ENCODE peak calls at places on chromosomes 1 and 21, in ten cellular contexts. C, I, M, S, L, H, A, N, O and D are unnamed samples.
A peak's percentile ranks its signal among the peaks of the same experiment; 100 is the strongest.

GRCh38 chr21:24955275-24955961 is 651.9 kb downstream of the MRPL39 start:
- ATAC-seq in N (no peak), S (no peak), C (no peak), A (no peak), O (no peak), M (no peak), I (no peak), H (no peak), L (no peak), D (no peak)

GRCh38 chr1:42689912-42690311 is 7.7 kb downstream of the YBX1 start:
- ATAC-seq in C (no peak), L (no peak), N (peak; percentile 30), M (no peak), O (no peak), A (no peak), S (no peak), H (no peak), I (peak; percentile 28), D (no peak)

GRCh38 chr1:108583757-108584156 is 23.9 kb downstream of the EEIG2 start:
- ATAC-seq in O (no peak), N (no peak), I (no peak), M (no peak), L (no peak), A (no peak), C (no peak), H (no peak), S (no peak), D (peak; percentile 62)

GRCh38 chr1:68057050-68057449 is 6.6 kb upstream of the DIRAS3 start:
- ATAC-seq in O (no peak), L (no peak), C (no peak), M (no peak), H (no peak), A (no peak), I (no peak), S (no peak), N (no peak), D (no peak)

GRCh38 chr1:109630081-109630880 is 10.6 kb downstream of the AMPD2 start:
- ATAC-seq in M (no peak), L (no peak), A (no peak), N (no peak), I (no peak), C (no peak), S (no peak), O (no peak), H (no peak), D (no peak)

GRCh38 chr1:36207339-36207738 is 16.9 kb upstream of the THRAP3 start:
- ATAC-seq in N (no peak), M (peak; percentile 89), H (no peak), O (no peak), L (peak; percentile 76), S (peak; percentile 15), A (no peak), C (no peak), I (peak; percentile 66), D (peak; percentile 73)

GRCh38 chr1:102047724-102048123 is 51.0 kb upstream of the OLFM3 start:
- ATAC-seq in S (no peak), O (no peak), H (no peak), N (no peak), L (no peak), A (no peak), C (no peak), M (no peak), I (peak; percentile 81), D (no peak)

GRCh38 chr21:31879251-31879650 is 6.4 kb downstream of the HUNK start:
- ATAC-seq in A (no peak), M (no peak), H (no peak), L (peak; percentile 33), N (peak; percentile 33), C (no peak), O (peak; percentile 80), I (peak; percentile 58), S (no peak), D (no peak)

GRCh38 chr21:34580181-34580700 is 34.7 kb downstream of the RCAN1 start:
- ATAC-seq in S (peak; percentile 66), H (no peak), N (peak; percentile 79), C (no peak), A (no peak), M (no peak), I (no peak), O (peak; percentile 82), L (peak; percentile 79), D (peak; percentile 41)

GRCh38 chr1:15757575-15758401 is 807 bp upstream of the FBLIM1 start:
- ATAC-seq in S (no peak), L (no peak), O (no peak), N (peak; percentile 17), I (peak; percentile 5), M (peak; percentile 0), C (peak; percentile 50), A (peak; percentile 21), H (no peak), D (no peak)

GRCh38 chr1:247430430-247430829 is 14.5 kb downstream of the NLRP3 start:
- ATAC-seq in I (no peak), M (no peak), S (no peak), H (no peak), A (no peak), L (no peak), O (no peak), C (no peak), N (no peak), D (no peak)

GRCh38 chr1:227790868-227791267 is 24.6 kb upstream of the PRSS38 start:
- ATAC-seq in C (no peak), O (no peak), N (no peak), M (no peak), H (no peak), S (no peak), A (no peak), I (no peak), L (no peak), D (no peak)

GRCh38 chr1:227792216-227793078 is 23.0 kb upstream of the PRSS38 start:
- ATAC-seq in I (no peak), S (no peak), A (no peak), M (no peak), O (no peak), C (no peak), L (no peak), N (no peak), H (no peak), D (no peak)

GRCh38 chr1:227789881-227790400 is 25.5 kb upstream of the PRSS38 start:
- ATAC-seq in H (no peak), C (no peak), A (no peak), O (no peak), M (no peak), N (no peak), I (no peak), L (no peak), S (no peak), D (no peak)

GRCh38 chr1:227793079-227793947 is 22.2 kb upstream of the PRSS38 start:
- ATAC-seq in L (no peak), N (no peak), H (no peak), S (no peak), C (peak; percentile 4), I (no peak), A (no peak), M (no peak), O (no peak), D (no peak)

GRCh38 chr1:227791425-227792090 is 23.9 kb upstream of the PRSS38 start:
- ATAC-seq in N (no peak), A (no peak), H (no peak), S (no peak), I (no peak), C (no peak), M (no peak), O (no peak), L (no peak), D (no peak)
- H3K27ac ChIP-seq in N (no peak overlapping the region), A (no peak overlapping the region), H (no peak overlapping the region), S (no peak overlapping the region), I (no peak overlapping the region), C (no peak overlapping the region), M (no peak overlapping the region), O (no peak overlapping the region), L (no peak overlapping the region), D (no peak overlapping the region)

GRCh38 chr1:2529776-2530500 is at the start of gene HES5:
- ATAC-seq in S (no peak), C (no peak), H (no peak), O (no peak), M (no peak), I (peak; percentile 4), A (no peak), L (no peak), N (no peak), D (no peak)

GRCh38 chr1:2528611-2528965 is 1.5 kb downstream of the HES5 start:
- ATAC-seq in C (no peak), M (no peak), A (no peak), H (no peak), S (no peak), O (no peak), L (no peak), I (no peak), N (no peak), D (no peak)

GRCh38 chr1:2530501-2531361 is 668 bp upstream of the HES5 start:
- ATAC-seq in S (no peak), C (no peak), I (peak; percentile 15), H (no peak), M (no peak), O (no peak), A (no peak), N (no peak), L (no peak), D (no peak)

GRCh38 chr1:2528016-2528415 is 1.6 kb upstream of the PANK4 start:
- ATAC-seq in L (no peak), O (peak; percentile 78), A (no peak), C (no peak), H (no peak), I (no peak), S (peak; percentile 77), M (no peak), N (no peak), D (no peak)

GRCh38 chr1:2528966-2529750 is 905 bp downstream of the HES5 start:
- ATAC-seq in M (no peak), C (peak; percentile 9), L (no peak), O (no peak), N (no peak), A (no peak), S (no peak), I (peak; percentile 3), H (no peak), D (no peak)
- TF ChIP-seq CTCF in M (peak; percentile 21), C (no peak), L (no peak), O (no peak), N (no peak), A (no peak), S (no peak), I (no peak), H (no peak), D (no peak)

DNA sequence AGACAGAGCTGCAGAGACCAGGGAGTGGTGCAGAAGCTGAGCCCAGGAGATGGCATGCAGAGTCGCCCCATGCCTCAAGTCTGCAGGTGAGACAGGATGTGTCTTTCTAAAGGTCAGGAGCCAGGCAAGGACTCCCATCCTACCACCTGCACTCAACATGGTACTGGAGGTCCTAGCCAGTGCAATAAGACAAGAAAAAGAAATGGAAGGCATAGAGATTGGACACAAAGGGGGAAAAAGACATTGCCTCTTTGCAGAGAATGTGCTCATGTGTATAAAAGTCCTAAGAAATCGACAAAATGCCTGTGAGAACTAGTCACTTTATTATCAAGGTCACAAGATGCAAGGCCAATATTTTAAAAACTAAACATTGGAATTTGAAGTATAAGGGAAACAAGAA is 13.3 kb upstream of the PRXL2B start:
- ATAC-seq in M (no peak), I (no peak), N (no peak), C (no peak), S (no peak), H (no peak), O (no peak), A (no peak), L (no peak), D (no peak)
- H3K27ac ChIP-seq in M (no peak overlapping the region), I (no peak overlapping the region), N (no peak overlapping the region), C (no peak overlapping the region), S (no peak overlapping the region), H (no peak overlapping the region), O (no peak overlapping the region), A (no peak overlapping the region), L (no peak overlapping the region), D (no peak overlapping the region)

GRCh38 chr1:51566260-51566659 is 47.2 kb upstream of the EPS15 start:
- ATAC-seq in N (no peak), O (no peak), A (no peak), H (no peak), L (no peak), I (no peak), S (no peak), C (no peak), M (no peak), D (no peak)
- TF ChIP-seq CTCF in N (no peak), O (no peak), A (no peak), H (no peak), L (no peak), I (no peak), S (no peak), C (peak; percentile 55), M (peak; percentile 53), D (no peak)